ENCODE peak calls at places on chromosomes 4 and X, in eight cellular contexts. X, B, F, U, S, P, V and W are unnamed samples.

GRCh38 chr4:80215449-80216052 is 18.2 kb downstream of the PRDM8 start:
- DNase-seq in X (no peak), B (no peak), F (no peak), U (no peak), S (no peak), P (no peak), V (no peak), W (no peak)

GRCh38 chr4:107989162-107989536 is 540 bp upstream of the HADH start:
- DNase-seq in X (no peak), B (no peak), F (no peak), U (no peak), S (no peak), P (no peak), V (no peak), W (no peak)

GRCh38 chr4:77047037-77047436 is 28.8 kb downstream of the CCNI start:
- DNase-seq in X (no peak), B (no peak), F (no peak), U (no peak), S (no peak), P (no peak), V (no peak), W (no peak)

GRCh38 chr4:145722561-145722960 is 42.6 kb downstream of the C4orf51 start:
- DNase-seq in X (no peak), B (no peak), F (no peak), U (no peak), S (no peak), P (no peak), V (no peak), W (no peak)

GRCh38 chr4:146095867-146096266 is 79.7 kb upstream of the LSM6 start:
- DNase-seq in X (no peak), B (peak), F (no peak), U (no peak), S (no peak), P (no peak), V (no peak), W (no peak)

GRCh38 chr4:143362392-143363046 is 25.8 kb downstream of the GAB1 start:
- DNase-seq in X (no peak), B (no peak), F (no peak), U (no peak), S (no peak), P (no peak), V (no peak), W (no peak)

GRCh38 chr4:152118819-152119553 is 358.2 kb upstream of the GATB start:
- DNase-seq in X (no peak), B (no peak), F (no peak), U (no peak), S (no peak), P (no peak), V (no peak), W (no peak)

GRCh38 chr4:99655315-99656081 is 2.1 kb downstream of the C4orf54 start:
- DNase-seq in X (no peak), B (no peak), F (peak), U (no peak), S (peak), P (no peak), V (no peak), W (peak)

GRCh38 chrX:38654302-38654701 is 93.0 kb downstream of the TSPAN7 start:
- DNase-seq in X (peak), B (no peak), F (no peak), U (no peak), S (peak), P (no peak), V (no peak), W (peak)

GRCh38 chrX:67693928-67694327 is 150.1 kb downstream of the AR start:
- DNase-seq in X (no peak), B (no peak), F (no peak), U (no peak), S (no peak), P (no peak), V (no peak), W (no peak)

GRCh38 chrX:53347948-53348347 is 66.6 kb upstream of the IQSEC2 start:
- DNase-seq in X (no peak), B (no peak), F (no peak), U (no peak), S (no peak), P (no peak), V (no peak), W (no peak)

GRCh38 chr4:173332963-173333657 is 1.0 kb downstream of the HMGB2 start:
- DNase-seq in X (no peak), B (no peak), F (no peak), U (no peak), S (no peak), P (no peak), V (no peak), W (no peak)

GRCh38 chr4:152983774-152984411 is 47.8 kb downstream of the FHDC1 start:
- DNase-seq in X (no peak), B (no peak), F (no peak), U (peak), S (no peak), P (no peak), V (no peak), W (no peak)

GRCh38 chr4:96035727-96036126 is 195.8 kb downstream of the PDHA2 start:
- DNase-seq in X (no peak), B (no peak), F (no peak), U (no peak), S (no peak), P (no peak), V (no peak), W (peak)

GRCh38 chr4:123826896-123827295 is 430.3 kb downstream of the SPRY1 start:
- DNase-seq in X (no peak), B (no peak), F (no peak), U (no peak), S (peak), P (no peak), V (no peak), W (peak)

GRCh38 chrX:9907645-9908387 is 59.3 kb upstream of the CLDN34 start:
- DNase-seq in X (no peak), B (no peak), F (no peak), U (no peak), S (no peak), P (no peak), V (no peak), W (no peak)

GRCh38 chrX:10103023-10103422 is 53.8 kb upstream of the CLCN4 start:
- DNase-seq in X (no peak), B (no peak), F (no peak), U (peak), S (no peak), P (no peak), V (no peak), W (no peak)

GRCh38 chr4:145909331-145909730 is 29.3 kb downstream of the ZNF827 start:
- DNase-seq in X (no peak), B (peak), F (peak), U (peak), S (no peak), P (no peak), V (peak), W (peak)

GRCh38 chr4:174201898-174202297 is 81.6 kb downstream of the FBXO8 start:
- DNase-seq in X (no peak), B (no peak), F (no peak), U (no peak), S (no peak), P (no peak), V (no peak), W (no peak)

GRCh38 chr4:159398236-159398638 is 295.4 kb downstream of the RAPGEF2 start:
- DNase-seq in X (peak), B (no peak), F (no peak), U (no peak), S (no peak), P (no peak), V (no peak), W (no peak)

GRCh38 chrX:106484233-106484632 is 127.5 kb upstream of the RADX start:
- DNase-seq in X (no peak), B (no peak), F (no peak), U (no peak), S (no peak), P (no peak), V (no peak), W (no peak)

GRCh38 chr4:181143241-181143854 is 1099.9 kb upstream of the TENM3 start:
- DNase-seq in X (peak), B (peak), F (peak), U (peak), S (peak), P (peak), V (peak), W (peak)

GRCh38 chrX:38225093-38225492 is 4.4 kb upstream of the SRPX start:
- DNase-seq in X (no peak), B (no peak), F (no peak), U (no peak), S (no peak), P (no peak), V (no peak), W (no peak)

GRCh38 chr4:4269856-4270255 is 20.1 kb downstream of the LYAR start:
- DNase-seq in X (no peak), B (no peak), F (no peak), U (no peak), S (no peak), P (no peak), V (no peak), W (no peak)

GRCh38 chr4:173436866-173437265 is 38.0 kb upstream of the SCRG1 start:
- DNase-seq in X (no peak), B (no peak), F (no peak), U (no peak), S (no peak), P (no peak), V (no peak), W (no peak)

GRCh38 chrX:153642313-153642654 is 4.7 kb upstream of the DUSP9 start:
- DNase-seq in X (no peak), B (no peak), F (no peak), U (peak), S (no peak), P (no peak), V (no peak), W (no peak)

GRCh38 chr4:154720618-154721267 is 23.1 kb upstream of the LRAT start:
- DNase-seq in X (no peak), B (no peak), F (no peak), U (no peak), S (no peak), P (no peak), V (no peak), W (no peak)

GRCh38 chr4:187174749-187175148 is 451.1 kb upstream of the FAT1 start:
- DNase-seq in X (no peak), B (peak), F (no peak), U (no peak), S (no peak), P (no peak), V (no peak), W (no peak)

GRCh38 chr4:159048166-159048886 is 54.6 kb upstream of the RAPGEF2 start:
- DNase-seq in X (peak), B (peak), F (peak), U (no peak), S (peak), P (peak), V (no peak), W (peak)

GRCh38 chrX:149829751-149830191 is 48.0 kb downstream of the MAGEA9 start:
- DNase-seq in X (no peak), B (no peak), F (no peak), U (no peak), S (no peak), P (no peak), V (no peak), W (no peak)

GRCh38 chr4:25970691-25971427 is 56.8 kb downstream of the SMIM20 start:
- DNase-seq in X (no peak), B (peak), F (no peak), U (no peak), S (no peak), P (peak), V (no peak), W (no peak)

GRCh38 chr4:10096201-10096975 is 20.2 kb downstream of the WDR1 start:
- DNase-seq in X (peak), B (peak), F (peak), U (peak), S (peak), P (no peak), V (no peak), W (peak)

GRCh38 chr4:148778980-148779675 is 336.9 kb upstream of the NR3C2 start:
- DNase-seq in X (no peak), B (no peak), F (no peak), U (no peak), S (no peak), P (no peak), V (no peak), W (no peak)

GRCh38 chr4:168150651-168151050 is 58.3 kb downstream of the ANXA10 start:
- DNase-seq in X (no peak), B (no peak), F (no peak), U (no peak), S (no peak), P (no peak), V (no peak), W (no peak)

GRCh38 chrX:4830880-4831557 is 1117.6 kb upstream of the PRKX start:
- DNase-seq in X (no peak), B (no peak), F (no peak), U (no peak), S (no peak), P (no peak), V (no peak), W (no peak)

GRCh38 chr4:168604496-168605373 is 107.9 kb downstream of the PALLD start:
- DNase-seq in X (no peak), B (no peak), F (no peak), U (no peak), S (peak), P (no peak), V (no peak), W (no peak)

GRCh38 chrX:30283456-30284200 is 25.6 kb downstream of the NR0B1 start:
- DNase-seq in X (no peak), B (no peak), F (no peak), U (no peak), S (peak), P (no peak), V (no peak), W (no peak)

GRCh38 chrX:17822351-17822750 is 38.7 kb downstream of the RAI2 start:
- DNase-seq in X (no peak), B (no peak), F (no peak), U (no peak), S (no peak), P (no peak), V (no peak), W (no peak)

GRCh38 chrX:149853925-149854324 is 27.1 kb upstream of the MAGEA8 start:
- DNase-seq in X (no peak), B (no peak), F (no peak), U (no peak), S (no peak), P (no peak), V (no peak), W (no peak)

GRCh38 chrX:13467243-13467642 is 102.2 kb upstream of the EGFL6 start:
- DNase-seq in X (no peak), B (no peak), F (no peak), U (no peak), S (no peak), P (no peak), V (no peak), W (no peak)
- H3K27ac ChIP-seq in X (no peak), B (no peak), F (no peak), U (no peak), S (no peak), P (no peak), V (no peak), W (no peak)

GRCh38 chr4:184472540-184473264 is 1.6 kb downstream of the IRF2 start:
- DNase-seq in X (peak), B (peak), F (peak), U (peak), S (peak), P (peak), V (no peak), W (peak)

GRCh38 chr4:184473515-184474260 is 662 bp downstream of the IRF2 start:
- DNase-seq in X (no peak), B (peak), F (peak), U (peak), S (peak), P (no peak), V (no peak), W (peak)

GRCh38 chr4:184471872-184472539 is 2.3 kb downstream of the IRF2 start:
- DNase-seq in X (no peak), B (peak), F (no peak), U (no peak), S (no peak), P (no peak), V (no peak), W (no peak)

GRCh38 chr4:184474261-184475095 is at the start of gene IRF2:
- DNase-seq in X (peak), B (peak), F (peak), U (peak), S (peak), P (peak), V (peak), W (peak)

GRCh38 chr4:184473265-184473514 is 1.2 kb downstream of the IRF2 start:
- DNase-seq in X (no peak), B (no peak), F (no peak), U (peak), S (no peak), P (no peak), V (no peak), W (no peak)
- TF ChIP-seq POLR2A in X (no peak), B (no peak), F (no peak), U (no peak), S (peak), P (no peak), V (no peak), W (no peak)

GRCh38 chrX:47572773-47573333 is 9.4 kb upstream of the TIMP1 start:
- DNase-seq in X (no peak), B (no peak), F (no peak), U (no peak), S (no peak), P (no peak), V (no peak), W (no peak)

GRCh38 chrX:47571896-47572295 is 10.3 kb upstream of the TIMP1 start:
- DNase-seq in X (no peak), B (no peak), F (no peak), U (no peak), S (no peak), P (no peak), V (no peak), W (no peak)

GRCh38 chrX:47574609-47575325 is 7.5 kb upstream of the TIMP1 start:
- DNase-seq in X (no peak), B (no peak), F (no peak), U (no peak), S (no peak), P (no peak), V (no peak), W (no peak)

GRCh38 chrX:47574096-47574553 is 8.1 kb upstream of the TIMP1 start:
- DNase-seq in X (no peak), B (no peak), F (no peak), U (no peak), S (no peak), P (no peak), V (no peak), W (no peak)

GRCh38 chrX:47573334-47574095 is 8.7 kb upstream of the TIMP1 start:
- DNase-seq in X (peak), B (peak), F (no peak), U (no peak), S (peak), P (no peak), V (no peak), W (peak)
- H3K4me3 ChIP-seq in X (peak), B (peak), F (peak), U (no peak), S (no peak), P (peak), V (peak), W (no peak)

GRCh38 chrX:33205321-33205720 is 6.0 kb downstream of the DMD start:
- DNase-seq in X (no peak), B (no peak), F (no peak), U (no peak), S (no peak), P (no peak), V (no peak), W (no peak)

GRCh38 chrX:33207056-33207455 is 4.3 kb downstream of the DMD start:
- DNase-seq in X (no peak), B (no peak), F (no peak), U (no peak), S (no peak), P (no peak), V (no peak), W (no peak)

GRCh38 chrX:33204889-33205288 is 6.5 kb downstream of the DMD start:
- DNase-seq in X (no peak), B (no peak), F (no peak), U (no peak), S (peak), P (no peak), V (no peak), W (no peak)

GRCh38 chrX:33211356-33212254 is at the start of gene DMD:
- DNase-seq in X (peak), B (peak), F (no peak), U (no peak), S (peak), P (no peak), V (no peak), W (peak)

GRCh38 chrX:33210156-33210555 is 1.2 kb downstream of the DMD start:
- DNase-seq in X (no peak), B (no peak), F (no peak), U (no peak), S (no peak), P (no peak), V (no peak), W (no peak)
- H3K27ac ChIP-seq in X (peak), B (peak), F (peak), U (no peak), S (no peak), P (no peak), V (no peak), W (peak)

DNA sequence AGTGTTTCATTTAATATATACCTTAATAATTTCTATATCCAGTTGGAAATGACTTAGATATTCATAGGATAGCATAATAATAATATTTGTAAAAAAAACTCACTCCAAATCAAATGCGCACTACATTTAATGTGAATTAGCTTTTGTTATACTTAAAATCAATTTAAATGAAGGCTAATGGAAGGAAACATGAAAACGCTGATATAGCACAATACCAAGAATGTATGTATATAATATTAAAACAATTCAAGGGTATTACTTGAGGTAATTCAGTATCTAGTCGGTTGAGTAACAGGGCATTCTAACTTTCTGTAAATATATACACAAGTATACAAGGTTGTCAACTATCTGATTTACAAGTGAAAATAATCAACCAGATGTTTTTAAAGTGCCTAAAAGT is 307.1 kb upstream of the TEX13C start:
- DNase-seq in X (no peak), B (no peak), F (no peak), U (no peak), S (no peak), P (no peak), V (no peak), W (no peak)
- TF ChIP-seq POLR2A in X (no peak), B (no peak), F (no peak), U (no peak), S (no peak), P (no peak), V (no peak), W (no peak)

DNA sequence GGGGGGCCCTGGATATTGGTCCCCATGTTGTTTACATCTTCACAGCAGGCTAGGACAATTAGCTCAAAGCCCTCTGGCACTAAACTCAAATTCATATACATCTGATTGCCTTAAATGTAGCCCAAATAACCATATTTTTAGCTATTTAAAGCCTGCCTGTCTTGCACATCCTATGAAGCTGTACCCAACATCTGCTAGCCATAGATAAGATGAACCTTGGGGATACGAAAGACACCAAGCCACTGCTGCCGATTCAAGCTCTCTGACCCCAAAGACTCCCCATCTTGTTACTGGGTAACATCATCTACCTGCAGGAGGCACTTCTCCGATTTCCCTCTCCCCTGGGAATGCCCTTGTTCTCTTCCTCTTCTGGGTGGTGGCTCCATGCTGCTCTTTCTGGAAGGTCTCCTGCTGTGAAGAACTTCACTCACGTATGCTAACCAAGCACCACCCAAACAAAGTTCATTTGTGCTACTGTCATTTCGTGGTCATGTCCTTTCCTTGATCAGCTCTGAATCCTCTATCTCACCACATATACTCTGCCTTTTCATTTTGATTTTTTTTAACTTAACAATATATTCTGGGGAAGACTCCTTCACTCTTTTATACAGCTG is 107.7 kb upstream of the ATXN3L start:
- DNase-seq in X (no peak), B (no peak), F (no peak), U (no peak), S (no peak), P (no peak), V (no peak), W (no peak)
- H3K4me3 ChIP-seq in X (no peak), B (no peak), F (no peak), U (no peak), S (no peak), P (no peak), V (no peak), W (no peak)

GRCh38 chr4:155762351-155762750 is 3.5 kb downstream of the GUCY1B1 start:
- DNase-seq in X (no peak), B (no peak), F (no peak), U (no peak), S (no peak), P (no peak), V (no peak), W (no peak)
- H3K27ac ChIP-seq in X (no peak), B (peak), F (peak), U (no peak), S (no peak), P (no peak), V (no peak), W (no peak)